ENCODE peak calls at places on chromosome 7, in seven cellular contexts. H, I, A, W, J, K and L are unnamed samples.

GRCh38 chr7:5350600-5351385 is 68.0 kb downstream of the SLC29A4 start:
- DNase-seq in W (no peak), K (no peak), H (no peak), I (no peak), J (no peak), A (no peak), L (no peak)

GRCh38 chr7:50869108-50869716 is 86.5 kb upstream of the GRB10 start:
- DNase-seq in K (peak), A (no peak), I (no peak), H (peak), W (peak), J (no peak), L (no peak)

GRCh38 chr7:13910805-13911551 is 78.5 kb downstream of the ETV1 start:
- DNase-seq in H (no peak), J (no peak), I (no peak), W (no peak), K (no peak), A (no peak), L (no peak)

GRCh38 chr7:41298343-41298875 is 404.5 kb downstream of the INHBA start:
- DNase-seq in J (no peak), I (no peak), H (no peak), K (no peak), A (no peak), W (peak), L (no peak)

GRCh38 chr7:66460921-66461361 is 167.7 kb upstream of the KCTD7 start:
- DNase-seq in J (no peak), H (no peak), K (no peak), I (no peak), W (no peak), A (no peak), L (no peak)

GRCh38 chr7:80346704-80347103 is 165.2 kb downstream of the GNAT3 start:
- DNase-seq in W (peak), I (no peak), K (no peak), J (no peak), A (no peak), H (peak), L (no peak)

GRCh38 chr7:68166525-68166924 is 1169.9 kb downstream of the TYW1 start:
- DNase-seq in J (peak), I (no peak), W (no peak), A (no peak), H (no peak), K (no peak), L (peak)

GRCh38 chr7:22329816-22330524 is 27.0 kb downstream of the RAPGEF5 start:
- DNase-seq in H (no peak), K (no peak), I (no peak), W (no peak), A (peak), J (no peak), L (no peak)

GRCh38 chr7:15687645-15688025 is 1.2 kb upstream of the MEOX2 start:
- DNase-seq in H (no peak), A (no peak), K (no peak), W (no peak), I (no peak), J (peak), L (no peak)

GRCh38 chr7:156657681-156658080 is 17.1 kb downstream of the RNF32 start:
- DNase-seq in H (no peak), I (no peak), J (no peak), A (no peak), K (no peak), W (no peak), L (no peak)

GRCh38 chr7:43260980-43261878 is 148.8 kb downstream of the HECW1 start:
- DNase-seq in W (peak), I (peak), A (peak), K (peak), H (peak), J (peak), L (no peak)

GRCh38 chr7:30556854-30557644 is 37.6 kb upstream of the GARS1 start:
- DNase-seq in W (peak), I (no peak), K (no peak), H (peak), A (no peak), J (peak), L (no peak)

GRCh38 chr7:78967046-78967445 is 486.4 kb downstream of the MAGI2 start:
- DNase-seq in H (peak), I (no peak), W (no peak), K (peak), A (no peak), J (no peak), L (no peak)

GRCh38 chr7:55505259-55505658 is 67.0 kb downstream of the VOPP1 start:
- DNase-seq in J (no peak), A (no peak), K (no peak), W (no peak), H (no peak), I (no peak), L (no peak)

GRCh38 chr7:143387156-143387975 is 6.2 kb downstream of the ZYX start:
- DNase-seq in I (no peak), W (no peak), K (no peak), A (no peak), J (no peak), H (no peak), L (no peak)

GRCh38 chr7:99541212-99541611 is 10.7 kb downstream of the FAM200A start:
- DNase-seq in W (no peak), A (no peak), J (no peak), H (no peak), K (no peak), I (no peak), L (no peak)

GRCh38 chr7:142908921-142909870 is 23.7 kb upstream of the TRPV6 start:
- DNase-seq in A (no peak), H (no peak), I (no peak), K (no peak), J (no peak), W (peak), L (no peak)

GRCh38 chr7:47887016-47887640 is 61.1 kb downstream of the PKD1L1 start:
- DNase-seq in I (no peak), W (peak), J (no peak), H (no peak), A (no peak), K (no peak), L (no peak)

GRCh38 chr7:3218561-3219225 is 82.4 kb upstream of the SDK1 start:
- DNase-seq in I (no peak), A (no peak), K (no peak), W (no peak), H (no peak), J (no peak), L (no peak)

GRCh38 chr7:11130012-11130411 is 156.3 kb downstream of the PHF14 start:
- DNase-seq in I (no peak), H (peak), K (peak), J (no peak), A (no peak), W (peak), L (no peak)

GRCh38 chr7:112789453-112789823 is 755 bp downstream of the TMEM168 start:
- DNase-seq in A (no peak), K (no peak), J (no peak), W (no peak), I (no peak), H (no peak), L (no peak)

GRCh38 chr7:92508949-92509348 is 19.4 kb downstream of the PEX1 start:
- DNase-seq in A (no peak), I (no peak), W (no peak), J (no peak), H (no peak), K (no peak), L (no peak)

GRCh38 chr7:94003446-94004023 is 620 bp downstream of the BET1 start:
- DNase-seq in A (peak), K (no peak), W (peak), H (peak), I (no peak), J (no peak), L (no peak)

GRCh38 chr7:51040777-51041176 is 258.1 kb upstream of the GRB10 start:
- DNase-seq in I (no peak), J (no peak), H (no peak), W (peak), K (no peak), A (no peak), L (no peak)

GRCh38 chr7:45255187-45255586 is 97.6 kb downstream of the RAMP3 start:
- DNase-seq in K (no peak), I (no peak), W (no peak), A (no peak), J (no peak), H (no peak), L (no peak)

GRCh38 chr7:95723583-95724180 is 48.7 kb upstream of the DYNC1I1 start:
- DNase-seq in J (peak), W (peak), H (peak), A (no peak), I (no peak), K (no peak), L (no peak)

GRCh38 chr7:158549176-158549833 is 38.3 kb downstream of the PTPRN2 start:
- DNase-seq in J (peak), W (no peak), H (no peak), K (no peak), A (peak), I (no peak), L (no peak)

GRCh38 chr7:36128448-36129047 is 24.5 kb upstream of the EEPD1 start:
- DNase-seq in W (peak), I (no peak), H (peak), J (no peak), K (peak), A (peak), L (no peak)

GRCh38 chr7:26346611-26347200 is 55.0 kb downstream of the SNX10 start:
- DNase-seq in A (peak), K (no peak), I (no peak), H (peak), J (no peak), W (no peak), L (no peak)

GRCh38 chr7:7565018-7565680 is 1.5 kb upstream of the MIOS start:
- DNase-seq in W (no peak), I (no peak), A (no peak), J (no peak), K (no peak), H (no peak), L (no peak)

GRCh38 chr7:115475774-115476407 is 554.0 kb downstream of the MDFIC start:
- DNase-seq in J (peak), K (no peak), A (peak), W (no peak), H (no peak), I (no peak), L (no peak)

GRCh38 chr7:70579397-70580097 is 552.4 kb upstream of the GALNT17 start:
- DNase-seq in W (no peak), H (no peak), I (no peak), A (no peak), K (no peak), J (no peak), L (no peak)

GRCh38 chr7:37297546-37297945 is 151.1 kb downstream of the ELMO1 start:
- DNase-seq in J (no peak), H (no peak), A (no peak), I (no peak), K (no peak), W (no peak), L (no peak)

GRCh38 chr7:66626236-66626957 is 2.3 kb upstream of the KCTD7 start:
- DNase-seq in K (peak), J (no peak), A (no peak), I (no peak), W (peak), H (peak), L (no peak)

GRCh38 chr7:143238289-143238995 is 16.6 kb downstream of the TAS2R40 start:
- DNase-seq in W (no peak), J (no peak), A (no peak), H (peak), I (no peak), K (no peak), L (no peak)

DNA sequence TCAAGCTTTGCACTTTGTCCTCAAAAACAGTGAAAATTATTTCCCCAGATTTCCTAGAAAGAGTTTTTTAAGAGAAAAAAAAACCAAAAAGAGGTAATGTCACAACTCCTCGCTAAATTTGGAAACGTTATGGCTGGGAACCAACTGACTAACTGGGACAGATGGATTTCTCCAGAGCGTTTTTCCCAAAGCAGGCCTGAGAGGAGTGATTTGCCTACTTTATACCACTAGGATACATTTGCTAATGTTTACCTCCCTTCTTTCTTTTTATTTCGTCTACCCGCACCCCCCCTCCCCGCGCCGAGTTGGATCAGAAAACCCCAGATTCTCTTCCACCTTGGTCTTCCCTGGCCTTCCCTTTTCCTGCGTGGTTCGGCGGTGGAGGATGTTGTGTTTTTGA is 7.2 kb downstream of the CPA2 start:
- DNase-seq in K (peak), J (no peak), I (no peak), A (peak), H (peak), W (peak), L (no peak)
- TF ChIP-seq CTCF in K (peak), J (peak), I (no peak), A (no peak), H (no peak), W (peak), L (no peak)

GRCh38 chr7:135265637-135266036 is 32.0 kb downstream of the STRA8 start:
- DNase-seq in A (no peak), K (no peak), I (no peak), W (no peak), H (no peak), J (no peak), L (no peak)

GRCh38 chr7:135260470-135260869 is 26.8 kb downstream of the STRA8 start:
- DNase-seq in I (no peak), W (no peak), H (no peak), J (no peak), K (no peak), A (no peak), L (no peak)

GRCh38 chr7:135262623-135263320 is 29.1 kb downstream of the STRA8 start:
- DNase-seq in A (no peak), J (no peak), I (no peak), K (no peak), W (no peak), H (no peak), L (no peak)

GRCh38 chr7:135260930-135261721 is 27.5 kb downstream of the STRA8 start:
- DNase-seq in A (no peak), J (no peak), I (no peak), H (peak), K (no peak), W (peak), L (no peak)

DNA sequence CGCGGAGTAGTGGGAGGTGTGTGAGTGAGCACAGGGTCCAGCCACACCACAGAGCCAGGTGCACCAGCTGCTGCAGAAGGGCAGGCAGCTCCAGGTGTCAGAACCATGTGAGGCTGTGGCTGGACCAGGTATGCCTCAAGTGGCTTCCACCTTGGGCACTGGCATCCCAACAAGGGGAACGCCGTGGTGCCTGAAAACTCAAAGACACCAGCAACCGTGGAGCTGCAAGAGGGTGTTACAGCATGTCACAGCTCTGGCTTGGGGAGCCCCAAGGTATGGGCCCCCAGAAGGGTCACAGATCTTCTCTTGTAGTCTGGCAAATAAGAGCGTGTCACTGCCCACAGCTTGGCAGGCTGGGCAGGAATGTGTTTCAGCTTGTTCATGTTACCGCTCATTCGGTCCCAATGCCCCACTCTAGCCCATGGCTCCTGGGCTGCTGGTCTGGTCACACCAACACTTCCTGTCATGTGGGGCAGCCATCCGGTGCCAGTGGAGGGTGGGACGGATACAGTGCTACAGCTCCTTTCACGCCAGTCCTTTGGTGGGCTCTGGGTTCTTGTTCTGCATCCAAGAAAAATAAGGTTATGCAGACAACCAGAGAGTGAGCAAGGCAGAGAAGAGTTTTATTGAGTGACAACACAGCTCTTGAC is 29.8 kb downstream of the STRA8 start:
- DNase-seq in H (no peak), W (no peak), A (no peak), J (no peak), I (no peak), K (no peak), L (no peak)
- TF ChIP-seq CTCF in H (no peak), W (no peak), A (no peak), J (no peak), I (no peak), K (no peak), L (no peak)

GRCh38 chr7:836429-836828 is 4.2 kb downstream of the SUN1 start:
- DNase-seq in K (no peak), A (no peak), W (peak), J (no peak), I (no peak), H (peak), L (no peak)
- TF ChIP-seq CTCF in K (peak), A (peak), W (peak), J (no peak), I (no peak), H (peak), L (peak)

GRCh38 chr7:140506788-140507464 is 27.6 kb upstream of the MKRN1 start:
- DNase-seq in K (peak), J (peak), I (no peak), A (no peak), H (peak), W (peak), L (no peak)
- TF ChIP-seq CTCF in K (peak), J (no peak), I (no peak), A (no peak), H (peak), W (peak), L (no peak)

DNA sequence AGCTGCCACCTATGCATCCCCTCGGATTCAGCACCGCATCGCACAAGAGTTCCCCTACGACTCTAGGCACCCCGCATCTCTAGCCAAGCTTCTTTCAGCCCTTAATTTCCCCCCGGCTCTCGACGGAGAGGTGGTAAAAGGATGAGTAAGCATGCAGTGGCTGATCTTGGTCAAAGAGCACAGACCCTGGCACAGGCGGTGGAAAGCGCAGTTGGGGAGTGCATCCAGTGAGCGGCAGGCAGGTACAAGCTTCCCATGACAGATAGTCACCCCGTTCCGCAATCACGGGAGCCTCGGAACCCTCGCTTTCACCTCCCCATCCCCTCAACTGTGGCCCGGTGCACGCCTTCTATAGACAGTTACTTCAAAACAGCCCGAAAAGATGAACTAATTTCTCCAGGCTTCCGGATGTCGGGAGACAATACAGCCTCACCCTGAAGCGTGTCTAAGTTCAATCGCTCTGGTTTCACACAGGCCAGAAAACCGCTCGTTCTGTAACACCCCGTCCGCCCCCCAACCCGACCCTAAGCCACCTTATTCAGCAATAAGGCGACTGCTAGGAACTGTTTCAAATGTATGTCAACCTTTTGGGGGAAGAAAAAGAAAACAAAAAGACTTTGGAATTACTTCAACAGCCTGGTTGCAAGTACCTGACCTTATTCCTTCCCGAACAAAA is 1.5 kb downstream of the RHEB start:
- DNase-seq in K (no peak), A (peak), J (no peak), W (peak), H (peak), I (no peak), L (no peak)
- TF ChIP-seq CTCF in K (no peak), A (no peak), J (no peak), W (peak), H (peak), I (no peak), L (no peak)